ENCODE peak calls at places on chromosomes 2 and 18, in eight cellular contexts. W is caudate nucleus; N is activated CD4-positive, alpha-beta T cell treated with anti-CD3 and anti-CD28 coated beads, Interleukin-2, amount 50 U/mL, for 24 hours; V is hypothalamus; I is stimulated activated CD4-positive, alpha-beta T cell treated with anti-CD3 and anti-CD28 coated beads, TNF-alpha, amount 100 ng/mL, for 4 hours; Z is GM06990; P is NCI-H460; Q is mucosa of gallbladder. L is an unnamed sample.

GRCh38 chr2:68040078-68040477 is 22.7 kb downstream of the C1D start:
- DNase-seq in W (no peak), N (no peak), V (no peak), I (no peak), Z (no peak), P (no peak), Q (no peak), L (no peak)

GRCh38 chr2:58899692-58900091 is 658.6 kb upstream of the FANCL start:
- DNase-seq in W (no peak), N (no peak), V (no peak), I (no peak), Z (no peak), P (no peak), Q (no peak), L (no peak)

GRCh38 chr2:75481041-75481836 is 79.5 kb downstream of the EVA1A start:
- DNase-seq in W (no peak), N (no peak), V (no peak), I (no peak), Z (no peak), P (peak), Q (no peak), L (no peak)

GRCh38 chr2:233480490-233481202 is 85.9 kb downstream of the USP40 start:
- DNase-seq in W (no peak), N (no peak), V (no peak), I (no peak), Z (no peak), P (no peak), Q (no peak), L (no peak)

GRCh38 chr2:66437601-66438497 is 2.9 kb downstream of the MEIS1 start:
- DNase-seq in W (peak), N (no peak), V (no peak), I (no peak), Z (no peak), P (no peak), Q (no peak), L (no peak)

GRCh38 chr2:137836671-137837070 is 127.6 kb upstream of the HNMT start:
- DNase-seq in W (no peak), N (no peak), V (no peak), I (no peak), Z (no peak), P (no peak), Q (no peak), L (no peak)

GRCh38 chr18:6270791-6271216 is 143.9 kb downstream of the L3MBTL4 start:
- DNase-seq in W (no peak), N (no peak), V (no peak), I (no peak), Z (peak), P (no peak), Q (no peak), L (no peak)

GRCh38 chr2:224671731-224672130 is 44.4 kb downstream of the CCDC195 start:
- DNase-seq in W (no peak), N (no peak), V (no peak), I (no peak), Z (no peak), P (no peak), Q (no peak), L (no peak)

GRCh38 chr2:201880620-201881381 is 74.5 kb downstream of the CDK15 start:
- DNase-seq in W (no peak), N (no peak), V (no peak), I (no peak), Z (no peak), P (no peak), Q (no peak), L (peak)

GRCh38 chr2:65744801-65745200 is 312.4 kb upstream of the SPRED2 start:
- DNase-seq in W (no peak), N (no peak), V (no peak), I (no peak), Z (no peak), P (no peak), Q (no peak), L (no peak)

GRCh38 chr2:29129586-29130281 is 14.5 kb downstream of the CLIP4 start:
- DNase-seq in W (no peak), N (no peak), V (no peak), I (no peak), Z (no peak), P (peak), Q (no peak), L (no peak)

GRCh38 chr2:10404324-10405143 is 43.6 kb downstream of the ODC1 start:
- DNase-seq in W (peak), N (no peak), V (no peak), I (no peak), Z (no peak), P (no peak), Q (no peak), L (no peak)

GRCh38 chr18:9577361-9577760 is 37.0 kb downstream of the PPP4R1 start:
- DNase-seq in W (no peak), N (no peak), V (no peak), I (no peak), Z (no peak), P (no peak), Q (no peak), L (no peak)

GRCh38 chr2:6919912-6920905 is 3.0 kb downstream of the RNF144A start:
- DNase-seq in W (peak), N (no peak), V (no peak), I (no peak), Z (no peak), P (no peak), Q (no peak), L (no peak)

GRCh38 chr2:173982182-173982714 is 17.1 kb upstream of the SP3 start:
- DNase-seq in W (no peak), N (no peak), V (no peak), I (no peak), Z (no peak), P (no peak), Q (no peak), L (no peak)

GRCh38 chr2:145123606-145124005 is 603.7 kb upstream of the ZEB2 start:
- DNase-seq in W (no peak), N (no peak), V (no peak), I (no peak), Z (no peak), P (no peak), Q (peak), L (no peak)

GRCh38 chr18:22293417-22293816 is 124.0 kb downstream of the GATA6 start:
- DNase-seq in W (no peak), N (no peak), V (no peak), I (no peak), Z (no peak), P (no peak), Q (no peak), L (no peak)

GRCh38 chr2:218006741-218007140 is 3.9 kb upstream of the TNS1 start:
- DNase-seq in W (no peak), N (no peak), V (no peak), I (no peak), Z (no peak), P (no peak), Q (no peak), L (no peak)

GRCh38 chr2:72035518-72036172 is 112.0 kb downstream of the CYP26B1 start:
- DNase-seq in W (no peak), N (no peak), V (no peak), I (no peak), Z (no peak), P (no peak), Q (no peak), L (peak)

GRCh38 chr2:200406379-200406778 is 99.9 kb downstream of the SPATS2L start:
- DNase-seq in W (no peak), N (no peak), V (no peak), I (no peak), Z (no peak), P (no peak), Q (no peak), L (no peak)

GRCh38 chr2:172437419-172438063 is 10.2 kb downstream of the ITGA6 start:
- DNase-seq in W (no peak), N (peak), V (no peak), I (no peak), Z (peak), P (no peak), Q (no peak), L (no peak)

GRCh38 chr2:27756091-27756490 is 15.4 kb upstream of the MRPL33 start:
- DNase-seq in W (no peak), N (no peak), V (no peak), I (no peak), Z (no peak), P (no peak), Q (no peak), L (no peak)

GRCh38 chr2:192570786-192571185 is 376.1 kb upstream of the TMEFF2 start:
- DNase-seq in W (no peak), N (no peak), V (no peak), I (no peak), Z (no peak), P (no peak), Q (no peak), L (no peak)

GRCh38 chr2:60735496-60736250 is 20.4 kb upstream of the PAPOLG start:
- DNase-seq in W (no peak), N (no peak), V (no peak), I (no peak), Z (peak), P (no peak), Q (no peak), L (no peak)

GRCh38 chr18:32095156-32095555 is 3.5 kb downstream of the RNF138 start:
- DNase-seq in W (no peak), N (no peak), V (no peak), I (no peak), Z (no peak), P (no peak), Q (no peak), L (no peak)

GRCh38 chr18:79919089-79919488 is 32.4 kb downstream of the SLC66A2 start:
- DNase-seq in W (no peak), N (no peak), V (no peak), I (no peak), Z (no peak), P (no peak), Q (peak), L (no peak)